ENCODE peak calls at places on chromosome 4, in seven cellular contexts. Q is fibroblast of lung, J is colonic mucosa, X is IMR-90, E is GM23248, V is H9, Y is MM.1S. O is an unnamed sample.
A peak's percentile ranks its signal among the peaks of the same experiment; 100 is the strongest.

GRCh38 chr4:152747444-152747843 is 32.1 kb downstream of the TIGD4 start:
- DNase-seq in Q (no peak), J (no peak), X (no peak), E (no peak), V (no peak), Y (no peak), O (no peak)

GRCh38 chr4:163544407-163545038 is 50.0 kb downstream of the TMA16 start:
- DNase-seq in Q (peak; percentile 55), J (peak; percentile 61), X (peak; percentile 40), E (peak; percentile 75), V (peak; percentile 55), Y (peak; percentile 59), O (peak; percentile 90)

GRCh38 chr4:96879527-96879926 is 1039.6 kb downstream of the PDHA2 start:
- DNase-seq in Q (no peak), J (no peak), X (no peak), E (no peak), V (no peak), Y (no peak), O (no peak)

GRCh38 chr4:76850010-76850441 is 47.9 kb downstream of the SOWAHB start:
- DNase-seq in Q (peak; percentile 88), J (no peak), X (peak; percentile 96), E (peak; percentile 81), V (no peak), Y (no peak), O (peak; percentile 67)

GRCh38 chr4:79049840-79050520 is 110.7 kb upstream of the PAQR3 start:
- DNase-seq in Q (no peak), J (peak; percentile 32), X (no peak), E (peak; percentile 49), V (no peak), Y (no peak), O (no peak)

GRCh38 chr4:107799634-107800033 is 25.1 kb upstream of the SGMS2 start:
- DNase-seq in Q (no peak), J (no peak), X (no peak), E (no peak), V (no peak), Y (no peak), O (no peak)

GRCh38 chr4:82984459-82984858 is 26.2 kb downstream of the LIN54 start:
- DNase-seq in Q (peak; percentile 55), J (no peak), X (peak; percentile 69), E (peak; percentile 46), V (no peak), Y (no peak), O (peak; percentile 19)

GRCh38 chr4:38753021-38753806 is 29.6 kb downstream of the TLR10 start:
- DNase-seq in Q (peak; percentile 99), J (peak; percentile 58), X (peak; percentile 99), E (peak; percentile 98), V (peak; percentile 97), Y (no peak), O (peak; percentile 98)

GRCh38 chr4:139024686-139025085 is 9.1 kb downstream of the NOCT start:
- DNase-seq in Q (no peak), J (no peak), X (no peak), E (no peak), V (no peak), Y (no peak), O (no peak)

GRCh38 chr4:152943673-152944072 is 7.5 kb downstream of the FHDC1 start:
- DNase-seq in Q (no peak), J (no peak), X (peak; percentile 44), E (peak; percentile 90), V (no peak), Y (no peak), O (peak; percentile 85)

GRCh38 chr4:173269280-173269679 is 64.9 kb downstream of the HMGB2 start:
- DNase-seq in Q (no peak), J (no peak), X (no peak), E (no peak), V (no peak), Y (no peak), O (no peak)

GRCh38 chr4:8410641-8411271 is 29.8 kb downstream of the ACOX3 start:
- DNase-seq in Q (peak; percentile 47), J (peak; percentile 70), X (peak; percentile 59), E (peak; percentile 66), V (peak; percentile 89), Y (no peak), O (peak; percentile 62)

GRCh38 chr4:37891221-37892159 is 606 bp downstream of the TBC1D1 start:
- DNase-seq in Q (peak; percentile 38), J (peak; percentile 45), X (peak; percentile 4), E (peak; percentile 25), V (peak; percentile 46), Y (peak; percentile 84), O (peak; percentile 58)

DNA sequence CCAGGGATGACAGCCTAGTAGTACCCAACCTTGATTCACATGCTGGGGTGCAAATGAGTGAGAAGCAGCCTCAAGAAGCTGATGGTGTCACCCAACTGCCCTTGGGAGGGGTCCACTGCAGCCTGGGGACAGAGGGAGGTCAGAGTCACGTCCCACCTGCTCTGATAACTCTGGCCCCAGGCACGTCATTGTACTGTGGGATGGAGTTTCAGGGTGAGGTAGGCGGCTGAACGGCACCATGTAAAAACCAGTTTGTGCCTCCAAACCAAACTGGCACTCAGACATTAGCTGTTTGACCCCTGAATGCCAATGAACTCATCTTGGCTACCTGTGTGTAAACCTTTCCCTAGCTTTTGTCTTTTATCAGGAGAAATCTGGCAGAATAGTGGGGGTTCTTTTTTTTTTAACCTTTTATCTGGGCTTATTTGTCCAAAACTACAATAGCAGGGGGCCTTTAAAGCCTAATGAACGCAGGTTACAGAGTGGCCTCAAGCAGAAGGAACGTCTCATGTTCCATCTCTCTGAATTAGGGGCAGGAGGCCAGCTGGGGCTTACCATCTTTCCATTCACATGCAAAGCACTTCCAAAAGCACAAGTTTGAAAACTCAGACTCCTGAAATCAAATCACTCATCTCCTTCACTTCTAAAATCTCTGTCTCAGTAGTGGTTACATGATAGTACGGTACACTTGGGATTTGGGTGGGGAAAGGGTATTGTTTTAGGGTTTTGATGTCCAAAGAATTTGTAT is 89.4 kb downstream of the IRF2 start:
- DNase-seq in Q (peak; percentile 33), J (no peak), X (peak; percentile 46), E (no peak), V (peak; percentile 27), Y (peak; percentile 81), O (peak; percentile 61)
- H3K9ac ChIP-seq in Q (no peak overlapping the region), J (peak overlapping the region; percentile 44), X (peak overlapping the region; percentile 69), E (peak overlapping the region; percentile 68), V (no peak overlapping the region), Y (peak overlapping the region; percentile 88), O (peak overlapping the region; percentile 84)

DNA sequence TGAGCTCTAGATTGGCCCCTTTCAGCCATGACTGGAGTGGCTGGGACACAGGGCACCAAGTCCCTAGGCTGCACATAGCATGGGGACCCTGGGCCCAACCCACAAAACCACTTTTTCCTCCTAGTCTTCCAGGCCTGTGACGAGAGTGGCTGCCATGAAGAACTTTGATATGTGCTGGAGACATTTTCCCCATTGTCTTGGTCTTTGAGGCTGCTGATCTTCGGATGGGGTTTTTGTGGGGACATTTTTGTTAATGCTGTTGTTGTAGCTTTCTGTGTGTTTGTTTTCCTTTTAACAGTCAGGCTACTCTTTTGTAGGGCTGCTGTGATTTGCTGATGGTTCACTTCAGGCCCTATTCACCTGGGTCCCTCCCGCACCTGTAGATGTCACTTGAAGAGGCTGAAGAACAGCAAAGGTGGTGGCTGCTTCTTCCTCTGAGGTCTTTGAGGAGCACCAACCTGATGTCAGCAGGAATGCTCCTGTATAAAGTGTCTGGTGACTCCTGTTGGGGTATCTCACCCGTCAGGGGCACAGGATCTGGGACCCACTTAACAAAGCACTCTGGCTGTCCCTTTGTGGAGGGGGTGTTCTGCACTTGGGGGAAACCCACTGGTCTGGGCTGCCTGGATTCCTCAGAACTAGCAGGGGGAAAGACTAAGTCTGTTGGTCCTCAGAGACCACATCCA is 49.6 kb upstream of the GRID2 start:
- DNase-seq in Q (no peak), J (no peak), X (no peak), E (no peak), V (peak; percentile 48), Y (no peak), O (no peak)
- H3K9me3 ChIP-seq in Q (no peaks in the 10 kb centered on the region), J (no peaks in the 10 kb centered on the region), X (peaks cover 2% of the 10 kb centered on the region), E (no peaks in the 10 kb centered on the region), V (peaks cover 57% of the 10 kb centered on the region), Y (no peaks in the 10 kb centered on the region), O (peaks cover 6% of the 10 kb centered on the region)

GRCh38 chr4:110610620-110610939 is 12.3 kb downstream of the PITX2 start:
- DNase-seq in Q (no peak), J (no peak), X (no peak), E (no peak), V (no peak), Y (no peak), O (no peak)
- H3K27me3 ChIP-seq in Q (peaks cover 53% of the 10 kb centered on the region), J (peaks cover 65% of the 10 kb centered on the region), X (peaks cover 59% of the 10 kb centered on the region), E (peaks cover 12% of the 10 kb centered on the region), V (peaks cover 54% of the 10 kb centered on the region), Y (no peaks in the 10 kb centered on the region), O (peaks cover 31% of the 10 kb centered on the region)

DNA sequence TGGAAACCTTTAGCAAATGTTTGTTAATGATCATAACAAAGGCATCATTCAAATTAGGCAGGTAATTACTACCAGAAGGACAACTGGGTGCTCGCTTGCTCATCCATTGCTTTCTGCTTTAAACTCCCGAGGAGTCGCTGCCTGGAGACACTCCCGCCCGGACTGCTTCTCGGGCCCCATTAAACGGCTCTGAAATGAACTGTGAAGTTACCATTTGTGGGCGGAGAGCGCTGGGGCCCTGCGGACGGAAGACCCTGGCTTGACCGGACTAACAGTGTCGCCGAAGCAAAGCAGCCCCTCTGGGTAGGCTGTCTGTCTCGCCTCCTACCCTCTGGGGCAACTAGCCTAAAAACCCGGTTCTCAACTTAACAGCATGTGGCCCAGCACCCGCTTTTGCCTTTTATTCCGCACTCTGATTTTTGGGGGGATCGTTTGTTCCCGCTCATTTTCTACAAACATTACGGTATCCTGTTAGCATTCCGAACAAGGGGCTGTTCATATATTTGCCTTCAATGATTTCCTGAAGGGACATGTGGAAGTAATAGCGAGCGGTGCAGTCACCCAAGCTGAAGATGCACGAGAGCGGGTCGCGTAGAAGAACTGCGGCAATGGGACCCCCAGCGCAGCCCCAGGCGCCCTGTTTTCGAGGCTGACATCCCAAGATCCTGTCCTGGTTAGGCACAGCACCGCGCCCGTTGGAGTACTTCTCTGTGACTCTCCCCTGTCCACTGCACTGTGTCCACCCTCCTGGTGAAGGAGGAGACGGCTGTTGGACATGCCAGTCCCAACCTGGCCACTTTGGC is 1.6 kb upstream of the PDGFRA start:
- DNase-seq in Q (peak; percentile 86), J (no peak), X (peak; percentile 80), E (peak; percentile 81), V (peak; percentile 72), Y (no peak), O (peak; percentile 80)
- H3K9ac ChIP-seq in Q (no peak overlapping the region), J (peak overlapping the region; percentile 56), X (peak overlapping the region; percentile 67), E (peak overlapping the region; percentile 92), V (no peak overlapping the region), Y (no peak overlapping the region), O (peak overlapping the region; percentile 99)

DNA sequence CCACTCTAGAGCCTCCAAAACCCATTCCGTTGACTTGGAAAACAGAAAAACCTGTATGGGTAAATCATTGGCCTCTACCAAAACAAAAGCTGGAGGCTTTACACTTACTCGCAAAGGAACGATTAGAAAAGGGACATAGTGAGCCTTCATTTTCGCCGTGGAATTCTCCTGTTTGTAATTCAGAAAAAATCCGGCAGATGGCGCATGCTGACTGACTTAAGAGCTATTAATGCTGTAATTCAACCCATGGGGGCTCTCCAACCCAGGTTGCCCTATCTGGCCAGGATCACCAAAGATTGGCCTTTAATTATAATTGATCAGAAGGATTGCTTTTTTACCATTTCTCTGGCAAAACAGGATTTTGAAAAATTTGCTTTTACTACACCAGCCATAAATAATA is 60.8 kb downstream of the ZNF732 start:
- DNase-seq in Q (peak; percentile 14), J (peak; percentile 57), X (no peak), E (peak; percentile 43), V (peak; percentile 27), Y (peak; percentile 59), O (peak; percentile 50)
- H3K9me3 ChIP-seq in Q (no peaks in the 10 kb centered on the region), J (no peaks in the 10 kb centered on the region), X (peaks cover 16% of the 10 kb centered on the region), E (no peaks in the 10 kb centered on the region), V (peaks cover 45% of the 10 kb centered on the region), Y (no peaks in the 10 kb centered on the region), O (peaks cover 85% of the 10 kb centered on the region)